ENCODE peak calls at places on chromosomes 3 and 15, in seven cellular contexts. Z is HT-29, S is T follicular helper cell, X is GM12865, V is A549, U is substantia nigra, R is caudate nucleus. E is an unnamed sample.

GRCh38 chr3:67327582-67327981 is 326.8 kb downstream of the SUCLG2 start:
- DNase-seq in Z (no peak), S (no peak), X (no peak), V (no peak), U (no peak), R (no peak), E (no peak)

GRCh38 chr3:78974181-78974770 is 793.5 kb downstream of the ROBO1 start:
- DNase-seq in Z (no peak), S (no peak), X (no peak), V (no peak), U (no peak), R (peak), E (no peak)

GRCh38 chr3:74599564-74599963 is 14.9 kb downstream of the CNTN3 start:
- DNase-seq in Z (no peak), S (no peak), X (no peak), V (no peak), U (no peak), R (no peak), E (no peak)

GRCh38 chr15:66565731-66566130 is at the start of gene LCTL:
- DNase-seq in Z (no peak), S (no peak), X (no peak), V (no peak), U (peak), R (no peak), E (no peak)

GRCh38 chr3:63809607-63810006 is 9.5 kb upstream of the C3orf49 start:
- DNase-seq in Z (peak), S (no peak), X (no peak), V (no peak), U (no peak), R (no peak), E (no peak)

GRCh38 chr15:44066211-44066827 is 128.8 kb downstream of the FRMD5 start:
- DNase-seq in Z (peak), S (peak), X (peak), V (peak), U (peak), R (no peak), E (peak)

GRCh38 chr3:14127106-14127505 is 2.3 kb downstream of the TMEM43 start:
- DNase-seq in Z (no peak), S (no peak), X (no peak), V (no peak), U (no peak), R (no peak), E (no peak)

GRCh38 chr15:77031376-77032050 is 36.6 kb downstream of the PSTPIP1 start:
- DNase-seq in Z (peak), S (no peak), X (peak), V (no peak), U (peak), R (no peak), E (peak)

GRCh38 chr3:184361532-184361931 is at the start of the genes CLCN2 and POLR2H:
- DNase-seq in Z (peak), S (no peak), X (peak), V (no peak), U (peak), R (peak), E (peak)

GRCh38 chr15:38254065-38254883 is 1.6 kb downstream of the SPRED1 start:
- DNase-seq in Z (peak), S (peak), X (peak), V (peak), U (peak), R (peak), E (no peak)

GRCh38 chr15:81270781-81271491 is 53.0 kb downstream of the STARD5 start:
- DNase-seq in Z (no peak), S (no peak), X (no peak), V (no peak), U (no peak), R (no peak), E (no peak)

GRCh38 chr3:169071003-169071402 is 592.5 kb downstream of the MECOM start:
- DNase-seq in Z (no peak), S (no peak), X (no peak), V (no peak), U (no peak), R (no peak), E (no peak)

GRCh38 chr3:37668431-37668830 is 193.2 kb upstream of the CTDSPL start:
- DNase-seq in Z (no peak), S (no peak), X (no peak), V (no peak), U (no peak), R (peak), E (no peak)

GRCh38 chr15:42011074-42011473 is 9.8 kb downstream of the PLA2G4E start:
- DNase-seq in Z (no peak), S (no peak), X (peak), V (no peak), U (no peak), R (no peak), E (no peak)

GRCh38 chr15:80662129-80662528 is 33.0 kb upstream of the ABHD17C start:
- DNase-seq in Z (no peak), S (no peak), X (no peak), V (no peak), U (no peak), R (no peak), E (no peak)

GRCh38 chr3:182238141-182238540 is 526.4 kb downstream of the SOX2 start:
- DNase-seq in Z (no peak), S (no peak), X (no peak), V (no peak), U (peak), R (peak), E (no peak)

GRCh38 chr3:133282239-133282638 is 117.6 kb upstream of the BFSP2 start:
- DNase-seq in Z (no peak), S (no peak), X (no peak), V (no peak), U (no peak), R (no peak), E (no peak)

GRCh38 chr15:38076806-38077205 is 142.4 kb downstream of the TMCO5A start:
- DNase-seq in Z (no peak), S (no peak), X (peak), V (no peak), U (peak), R (no peak), E (no peak)

GRCh38 chr3:197854596-197855343 is 63.7 kb downstream of the LRCH3 start:
- DNase-seq in Z (peak), S (no peak), X (no peak), V (no peak), U (no peak), R (peak), E (no peak)

GRCh38 chr3:45113625-45114050 is 32.5 kb downstream of the CDCP1 start:
- DNase-seq in Z (no peak), S (no peak), X (peak), V (no peak), U (no peak), R (no peak), E (no peak)

E was measured in activated CD8-positive, alpha-beta memory T cell treated with anti-CD3 and anti-CD28 coated beads for 48 hours.